ENCODE peak calls at places on chromosomes 12 and 14, in five cellular contexts. Y, T, V, M and P are unnamed samples.

GRCh38 chr14:24334431-24335271 is at the start of gene ADCY4:
- DNase-seq in V (no peak), M (peak; percentile 36), T (no peak), Y (no peak), P (peak; percentile 61)

GRCh38 chr12:49170924-49171323 is 18.0 kb downstream of the TUBA1A start:
- DNase-seq in T (no peak), V (no peak), M (no peak), Y (no peak), P (no peak)

GRCh38 chr14:34227834-34228662 is 234.0 kb downstream of the SPTSSA start:
- DNase-seq in Y (peak; percentile 68), M (peak; percentile 43), V (peak; percentile 49), T (peak; percentile 4), P (no peak)

GRCh38 chr12:6345319-6346071 is 3.6 kb upstream of the TNFRSF1A start:
- DNase-seq in Y (no peak), T (peak; percentile 53), M (peak; percentile 46), V (peak; percentile 98), P (peak; percentile 88)

GRCh38 chr12:5171701-5172100 is 128.0 kb downstream of the KCNA5 start:
- DNase-seq in V (peak; percentile 48), T (peak; percentile 4), Y (no peak), M (no peak), P (no peak)

GRCh38 chr12:8987163-8987562 is 2.2 kb upstream of the KLRG1 start:
- DNase-seq in V (no peak), Y (no peak), M (no peak), T (no peak), P (no peak)

GRCh38 chr14:20429801-20430669 is 5.9 kb downstream of the KLHL33 start:
- DNase-seq in T (no peak), M (peak; percentile 28), V (no peak), Y (peak; percentile 79), P (no peak)

GRCh38 chr14:69002069-69002468 is 23.0 kb upstream of the ACTN1 start:
- DNase-seq in Y (no peak), T (no peak), M (no peak), V (peak; percentile 75), P (no peak)

GRCh38 chr12:62983594-62983993 is 48.6 kb upstream of the PPM1H start:
- DNase-seq in T (peak; percentile 14), M (no peak), V (peak; percentile 29), Y (no peak), P (no peak)

GRCh38 chr12:11650697-11651281 is 1.3 kb downstream of the ETV6 start:
- DNase-seq in Y (no peak), V (no peak), M (no peak), T (peak; percentile 57), P (no peak)

GRCh38 chr12:87304406-87304805 is 724.8 kb downstream of the C12orf50 start:
- DNase-seq in M (no peak), Y (no peak), V (peak; percentile 28), T (no peak), P (no peak)

GRCh38 chr12:29492884-29493283 is 4.6 kb downstream of the OVCH1 start:
- DNase-seq in Y (no peak), V (no peak), M (no peak), T (no peak), P (no peak)

GRCh38 chr12:32179011-32179395 is 72.4 kb downstream of the BICD1 start:
- DNase-seq in V (no peak), M (no peak), T (no peak), Y (no peak), P (no peak)

GRCh38 chr14:99174081-99174851 is 97.7 kb downstream of the BCL11B start:
- DNase-seq in M (no peak), Y (no peak), V (no peak), T (no peak), P (peak; percentile 46)

GRCh38 chr12:28869197-28869596 is 279.9 kb upstream of the FAR2 start:
- DNase-seq in V (peak; percentile 14), M (no peak), Y (no peak), T (no peak), P (no peak)

GRCh38 chr14:78946949-78947348 is 776.8 kb downstream of the NRXN3 start:
- DNase-seq in M (no peak), T (no peak), Y (no peak), V (no peak), P (no peak)

GRCh38 chr12:56205445-56205844 is 16.2 kb upstream of the SMARCC2 start:
- DNase-seq in Y (no peak), T (peak; percentile 56), M (no peak), V (peak; percentile 29), P (no peak)

GRCh38 chr14:96094656-96095055 is 55.5 kb downstream of the C14orf132 start:
- DNase-seq in M (no peak), Y (no peak), V (no peak), T (no peak), P (peak; percentile 22)

GRCh38 chr12:56001446-56002100 is 4.5 kb downstream of the SUOX start:
- DNase-seq in T (no peak), V (peak; percentile 19), Y (no peak), M (no peak), P (no peak)

GRCh38 chr14:102203382-102203781 is 63.7 kb downstream of the WDR20 start:
- DNase-seq in T (no peak), Y (no peak), M (no peak), V (no peak), P (no peak)

GRCh38 chr12:81365284-81365683 is 287.4 kb downstream of the ACSS3 start:
- DNase-seq in V (no peak), T (no peak), M (no peak), Y (no peak), P (no peak)

GRCh38 chr12:34334538-34334937 is 312.2 kb downstream of the ALG10 start:
- DNase-seq in M (no peak), T (no peak), V (no peak), Y (no peak), P (no peak)
- H3K9me3 ChIP-seq in M (no peaks in the 10 kb centered on the region), T (no peaks in the 10 kb centered on the region), V (no peaks in the 10 kb centered on the region), Y (no peaks in the 10 kb centered on the region), P (no peaks in the 10 kb centered on the region)

DNA sequence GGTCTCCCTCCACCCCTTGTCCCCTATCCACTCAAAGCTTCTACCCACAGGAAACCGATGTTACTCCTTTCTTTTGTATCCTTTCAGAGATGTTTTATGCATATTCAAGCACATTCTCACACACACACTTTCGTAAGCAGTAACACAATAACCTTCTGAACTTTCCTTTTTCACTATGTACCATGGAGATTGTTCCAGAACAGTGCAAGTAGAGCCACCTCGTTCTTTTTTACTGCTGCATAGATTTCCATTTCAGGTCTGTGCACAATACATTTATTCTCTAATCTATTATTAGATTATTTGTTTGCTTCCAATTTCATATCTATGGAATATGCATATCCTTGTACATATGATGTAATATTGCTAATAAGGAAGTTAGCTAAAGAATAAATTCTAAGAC is 60.3 kb downstream of the TBC1D30 start:
- DNase-seq in Y (no peak), M (no peak), V (no peak), T (no peak), P (no peak)
- H3K4me3 ChIP-seq in Y (no peak overlapping the region), M (no peak overlapping the region), V (no peak overlapping the region), T (no peak overlapping the region), P (no peak overlapping the region)

GRCh38 chr14:106208794-106209193 is 682.4 kb downstream of the TMEM121 start:
- DNase-seq in V (no peak), M (no peak), Y (no peak), T (no peak), P (no peak)

GRCh38 chr14:106204063-106204462 is 677.7 kb downstream of the TMEM121 start:
- DNase-seq in T (no peak), M (no peak), Y (no peak), V (no peak), P (no peak)

GRCh38 chr14:106209745-106210144 is 683.4 kb downstream of the TMEM121 start:
- DNase-seq in M (peak; percentile 56), V (no peak), Y (no peak), T (no peak), P (no peak)

GRCh38 chr14:106210650-106211049 is 684.3 kb downstream of the TMEM121 start:
- DNase-seq in Y (no peak), T (peak; percentile 85), M (no peak), V (no peak), P (no peak)

GRCh38 chr14:106207316-106207715 is 680.9 kb downstream of the TMEM121 start:
- DNase-seq in T (no peak), Y (no peak), V (no peak), M (no peak), P (no peak)
- H3K9me3 ChIP-seq in T (no peaks in the 10 kb centered on the region), Y (no peaks in the 10 kb centered on the region), V (no peaks in the 10 kb centered on the region), M (no peaks in the 10 kb centered on the region), P (no peaks in the 10 kb centered on the region)

DNA sequence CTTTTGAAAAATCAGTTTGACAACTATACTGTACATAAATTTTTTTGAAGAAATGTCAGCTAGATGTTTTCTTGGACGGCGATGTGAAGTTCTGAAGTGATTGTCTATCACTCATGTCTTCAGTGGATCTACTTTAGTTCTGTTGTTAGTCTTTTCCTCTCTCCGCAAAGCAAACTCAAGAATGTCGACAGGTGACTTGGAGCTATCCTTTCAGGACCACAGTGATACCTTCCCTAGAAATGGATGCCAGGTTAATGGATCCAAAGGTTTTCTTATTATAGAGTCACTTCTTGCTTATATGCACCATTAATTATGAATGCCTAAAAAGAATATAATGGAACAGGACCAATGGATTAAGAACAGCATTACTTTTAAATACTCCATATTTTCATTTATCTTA is 1.2 kb downstream of the PTPRO start:
- DNase-seq in T (no peak), M (no peak), V (no peak), Y (no peak), P (no peak)
- H3K4me3 ChIP-seq in T (no peak overlapping the region), M (no peak overlapping the region), V (no peak overlapping the region), Y (no peak overlapping the region), P (no peak overlapping the region)

DNA sequence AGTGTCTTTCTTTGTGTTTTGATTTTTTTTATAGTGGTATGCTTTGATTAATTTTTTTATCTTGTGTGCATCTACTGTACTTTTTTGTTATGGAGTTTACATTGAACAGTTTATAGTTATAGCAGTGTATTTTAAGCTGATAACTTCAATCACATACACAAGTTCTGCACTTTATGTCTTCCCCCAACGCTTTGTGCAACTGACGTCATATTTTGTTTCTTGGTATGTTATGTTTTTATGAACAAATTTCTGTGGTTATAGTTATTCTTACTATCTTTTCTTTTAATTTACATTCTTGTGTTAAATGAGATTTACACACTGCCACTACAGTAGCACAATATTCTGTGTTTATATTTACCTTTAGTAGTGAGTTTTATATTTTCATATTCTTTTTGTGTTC is 197.1 kb downstream of the SNAPC1 start:
- DNase-seq in M (no peak), T (no peak), V (no peak), Y (no peak), P (no peak)
- H3K9me3 ChIP-seq in M (no peaks in the 10 kb centered on the region), T (no peaks in the 10 kb centered on the region), V (peaks cover 15% of the 10 kb centered on the region), Y (no peaks in the 10 kb centered on the region), P (no peaks in the 10 kb centered on the region)

GRCh38 chr12:22626429-22626828 is 1.5 kb downstream of the ETNK1 start:
- DNase-seq in T (peak; percentile 55), Y (no peak), V (no peak), M (no peak), P (no peak)

GRCh38 chr12:22624908-22625646 is at the start of gene ETNK1:
- DNase-seq in Y (peak; percentile 98), T (peak; percentile 81), M (peak; percentile 83), V (peak; percentile 95), P (peak; percentile 98)

GRCh38 chr12:22625671-22626251 is 790 bp downstream of the ETNK1 start:
- DNase-seq in M (peak; percentile 22), T (peak; percentile 36), V (peak; percentile 69), Y (no peak), P (peak; percentile 52)

GRCh38 chr12:22627351-22627750 is 2.4 kb downstream of the ETNK1 start:
- DNase-seq in Y (no peak), T (peak; percentile 4), M (no peak), V (no peak), P (no peak)

GRCh38 chr12:22624573-22624907 is 431 bp upstream of the ETNK1 start:
- DNase-seq in T (no peak), V (no peak), M (no peak), Y (no peak), P (no peak)
- H3K4me3 ChIP-seq in T (peak overlapping the region; percentile 97), V (peak overlapping the region; percentile 70), M (peak overlapping the region; percentile 84), Y (peak overlapping the region; percentile 93), P (peak overlapping the region; percentile 93)